ENCODE peak calls at places on chromosomes 16 and 17, in six cellular contexts. One of them, this sample, is unnamed.

GRCh38 chr16:55029509-55029908 is 98.8 kb downstream of the IRX5 start:
- DNase-seq in trophoblast cell: no peak
- DNase-seq in mesenchymal stem cell: no peak
- DNase-seq in H1: no peak
- DNase-seq in H9: no peak
- DNase-seq in IMR-90: no peak
- DNase-seq in this sample: no peak

GRCh38 chr17:50953831-50954601 is 87.9 kb upstream of the TOB1 start:
- DNase-seq in H1: no peak
- DNase-seq in mesenchymal stem cell: peak; percentile 89
- DNase-seq in trophoblast cell: peak; percentile 40
- DNase-seq in IMR-90: peak; percentile 82
- DNase-seq in H9: peak; percentile 93
- DNase-seq in this sample: no peak

GRCh38 chr16:65409505-65409904 is 287.6 kb upstream of the CDH11 start:
- DNase-seq in mesenchymal stem cell: no peak
- DNase-seq in H9: no peak
- DNase-seq in trophoblast cell: no peak
- DNase-seq in IMR-90: peak; percentile 59
- DNase-seq in H1: no peak
- DNase-seq in this sample: no peak

GRCh38 chr16:86812363-86812970 is 234.1 kb downstream of the FOXL1 start:
- DNase-seq in H1: no peak
- DNase-seq in H9: no peak
- DNase-seq in mesenchymal stem cell: no peak
- DNase-seq in IMR-90: no peak
- DNase-seq in trophoblast cell: no peak
- DNase-seq in this sample: no peak

GRCh38 chr16:83908798-83909197 is 9.9 kb downstream of the MLYCD start:
- DNase-seq in trophoblast cell: no peak
- DNase-seq in H1: no peak
- DNase-seq in H9: no peak
- DNase-seq in mesenchymal stem cell: no peak
- DNase-seq in IMR-90: no peak
- DNase-seq in this sample: no peak

GRCh38 chr17:80811181-80812105 is 180.2 kb upstream of the CHMP6 start:
- DNase-seq in mesenchymal stem cell: no peak
- DNase-seq in trophoblast cell: no peak
- DNase-seq in IMR-90: no peak
- DNase-seq in H1: no peak
- DNase-seq in H9: peak; percentile 22
- DNase-seq in this sample: no peak

GRCh38 chr17:48393271-48393670 is 36.7 kb downstream of the SKAP1 start:
- DNase-seq in mesenchymal stem cell: no peak
- DNase-seq in IMR-90: no peak
- DNase-seq in H1: no peak
- DNase-seq in trophoblast cell: no peak
- DNase-seq in H9: no peak
- DNase-seq in this sample: no peak

GRCh38 chr16:77674888-77675287 is 47.4 kb upstream of the NUDT7 start:
- DNase-seq in IMR-90: peak; percentile 80
- DNase-seq in H1: no peak
- DNase-seq in H9: no peak
- DNase-seq in trophoblast cell: peak; percentile 84
- DNase-seq in mesenchymal stem cell: peak; percentile 58
- DNase-seq in this sample: no peak

GRCh38 chr17:17229416-17230098 is 7.4 kb downstream of the FLCN start:
- DNase-seq in H9: no peak
- DNase-seq in trophoblast cell: no peak
- DNase-seq in H1: no peak
- DNase-seq in mesenchymal stem cell: no peak
- DNase-seq in IMR-90: no peak
- DNase-seq in this sample: no peak

GRCh38 chr16:23061669-23062068 is 87.6 kb downstream of the USP31 start:
- DNase-seq in trophoblast cell: peak; percentile 17
- DNase-seq in mesenchymal stem cell: no peak
- DNase-seq in H1: no peak
- DNase-seq in H9: no peak
- DNase-seq in IMR-90: peak; percentile 43
- DNase-seq in this sample: no peak

GRCh38 chr17:5897320-5897911 is 172.8 kb upstream of the WSCD1 start:
- DNase-seq in H9: peak; percentile 79
- DNase-seq in mesenchymal stem cell: no peak
- DNase-seq in IMR-90: no peak
- DNase-seq in trophoblast cell: no peak
- DNase-seq in H1: peak; percentile 49
- DNase-seq in this sample: peak; percentile 33

GRCh38 chr16:85984211-85984880 is 85.4 kb downstream of the IRF8 start:
- DNase-seq in trophoblast cell: no peak
- DNase-seq in mesenchymal stem cell: no peak
- DNase-seq in IMR-90: no peak
- DNase-seq in H9: no peak
- DNase-seq in H1: no peak
- DNase-seq in this sample: no peak

GRCh38 chr16:62392698-62393097 is 356.5 kb upstream of the CDH8 start:
- DNase-seq in H9: peak; percentile 29
- DNase-seq in trophoblast cell: no peak
- DNase-seq in IMR-90: no peak
- DNase-seq in H1: no peak
- DNase-seq in mesenchymal stem cell: no peak
- DNase-seq in this sample: no peak

GRCh38 chr16:2511128-2511785 is 2.5 kb upstream of the ATP6V0C start:
- DNase-seq in IMR-90: peak; percentile 71
- DNase-seq in H9: peak; percentile 57
- DNase-seq in trophoblast cell: no peak
- DNase-seq in H1: no peak
- DNase-seq in mesenchymal stem cell: peak; percentile 78
- DNase-seq in this sample: no peak

GRCh38 chr17:48254896-48255295 is 147.3 kb downstream of the SNX11 start:
- DNase-seq in trophoblast cell: no peak
- DNase-seq in H1: no peak
- DNase-seq in IMR-90: no peak
- DNase-seq in H9: no peak
- DNase-seq in mesenchymal stem cell: peak; percentile 64
- DNase-seq in this sample: no peak

GRCh38 chr17:72101526-72101925 is 19.3 kb upstream of the SOX9 start:
- DNase-seq in mesenchymal stem cell: no peak
- DNase-seq in H1: no peak
- DNase-seq in H9: no peak
- DNase-seq in IMR-90: peak; percentile 47
- DNase-seq in trophoblast cell: no peak
- DNase-seq in this sample: no peak

GRCh38 chr17:82964851-82965341 is 114.5 kb upstream of the METRNL start:
- DNase-seq in trophoblast cell: no peak
- DNase-seq in mesenchymal stem cell: no peak
- DNase-seq in H1: no peak
- DNase-seq in H9: peak; percentile 31
- DNase-seq in IMR-90: no peak
- DNase-seq in this sample: no peak

GRCh38 chr16:85910854-85911247 is 11.9 kb downstream of the IRF8 start:
- DNase-seq in H9: no peak
- DNase-seq in IMR-90: no peak
- DNase-seq in H1: no peak
- DNase-seq in trophoblast cell: no peak
- DNase-seq in mesenchymal stem cell: no peak
- DNase-seq in this sample: no peak

GRCh38 chr17:76199466-76199865 is 40.8 kb downstream of the RNF157 start:
- DNase-seq in H9: no peak
- DNase-seq in trophoblast cell: no peak
- DNase-seq in IMR-90: no peak
- DNase-seq in H1: no peak
- DNase-seq in mesenchymal stem cell: no peak
- DNase-seq in this sample: no peak

DNA sequence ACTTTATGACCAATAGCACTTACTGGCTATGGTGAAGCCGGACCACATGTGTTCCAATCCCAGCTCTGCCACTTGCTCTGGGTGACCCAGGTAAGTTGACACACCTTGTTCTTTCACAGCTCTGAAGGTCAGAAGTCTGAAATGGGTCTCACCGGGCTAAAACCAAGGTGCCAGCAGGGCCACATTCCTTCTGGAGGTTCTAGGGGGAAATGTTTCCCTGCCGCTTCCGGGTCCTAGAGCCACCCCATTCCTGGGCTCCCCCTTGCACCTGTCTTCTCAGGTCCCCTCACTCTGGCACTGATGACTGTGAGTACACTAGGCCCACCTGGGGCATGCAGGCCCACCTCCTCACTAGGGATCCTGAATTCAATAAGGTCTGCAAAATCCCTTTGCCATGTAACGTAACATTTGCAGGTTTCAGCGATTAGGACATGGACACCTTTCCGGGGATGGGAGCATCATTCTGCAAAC is 11.4 kb downstream of the USP7 start:
- DNase-seq in mesenchymal stem cell: no peak
- DNase-seq in H9: no peak
- DNase-seq in IMR-90: no peak
- DNase-seq in H1: no peak
- DNase-seq in trophoblast cell: no peak
- DNase-seq in this sample: no peak
- H3K4me1 ChIP-seq in mesenchymal stem cell: peaks cover 36% of the 10 kb centered on the region
- H3K4me1 ChIP-seq in H9: peaks cover 17% of the 10 kb centered on the region
- H3K4me1 ChIP-seq in IMR-90: peaks cover 23% of the 10 kb centered on the region
- H3K4me1 ChIP-seq in H1: peaks cover 18% of the 10 kb centered on the region
- H3K4me1 ChIP-seq in trophoblast cell: peaks cover 22% of the 10 kb centered on the region
- H3K4me1 ChIP-seq in this sample: peaks cover 18% of the 10 kb centered on the region

GRCh38 chr17:8289103-8289397 is 580 bp downstream of the RANGRF start:
- DNase-seq in IMR-90: no peak
- DNase-seq in trophoblast cell: no peak
- DNase-seq in mesenchymal stem cell: no peak
- DNase-seq in H9: peak; percentile 82
- DNase-seq in H1: no peak
- DNase-seq in this sample: no peak

GRCh38 chr17:8290043-8290442 is 1.6 kb downstream of the RANGRF start:
- DNase-seq in H1: no peak
- DNase-seq in trophoblast cell: no peak
- DNase-seq in H9: no peak
- DNase-seq in IMR-90: peak; percentile 34
- DNase-seq in mesenchymal stem cell: no peak
- DNase-seq in this sample: no peak

GRCh38 chr17:8294814-8295316 is 335 bp downstream of the SLC25A35 start:
- DNase-seq in IMR-90: no peak
- DNase-seq in mesenchymal stem cell: no peak
- DNase-seq in H1: no peak
- DNase-seq in trophoblast cell: no peak
- DNase-seq in H9: no peak
- DNase-seq in this sample: no peak

GRCh38 chr17:8292639-8293395 is 2.4 kb downstream of the SLC25A35 start:
- DNase-seq in H1: no peak
- DNase-seq in mesenchymal stem cell: peak; percentile 16
- DNase-seq in trophoblast cell: peak; percentile 18
- DNase-seq in IMR-90: no peak
- DNase-seq in H9: no peak
- DNase-seq in this sample: no peak

DNA sequence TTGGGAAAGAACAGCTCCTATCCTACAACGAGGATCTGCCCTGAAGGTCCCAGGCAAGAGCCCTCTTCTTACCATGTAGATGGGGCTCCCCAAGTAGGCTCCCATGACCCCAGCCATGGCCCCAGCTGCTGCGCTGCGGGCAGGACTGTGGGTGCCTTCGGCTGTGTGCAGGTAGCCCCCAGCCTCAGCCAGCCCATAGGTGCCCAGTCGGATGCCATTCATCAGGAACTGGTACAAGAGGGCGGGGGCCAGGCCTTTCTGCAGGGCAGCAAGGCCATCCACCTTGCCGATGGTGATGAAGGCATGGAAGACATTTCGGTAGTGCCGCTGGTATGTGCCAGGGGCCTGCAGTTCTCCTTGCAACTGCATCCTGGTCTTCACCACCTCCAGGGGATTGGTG is 839 bp downstream of the SLC25A35 start:
- DNase-seq in H9: no peak
- DNase-seq in trophoblast cell: no peak
- DNase-seq in IMR-90: no peak
- DNase-seq in mesenchymal stem cell: no peak
- DNase-seq in H1: no peak
- DNase-seq in this sample: no peak
- H2AFZ ChIP-seq in H9: no peak overlapping the region
- H2AFZ ChIP-seq in trophoblast cell: no peak overlapping the region
- H2AFZ ChIP-seq in IMR-90: peak overlapping the region; percentile 99
- H2AFZ ChIP-seq in mesenchymal stem cell: no peak overlapping the region
- H2AFZ ChIP-seq in H1: no peak overlapping the region
- H2AFZ ChIP-seq in this sample: peak overlapping the region; percentile 97

GRCh38 chr17:32356378-32356743 is 6.4 kb downstream of the ZNF207 start:
- DNase-seq in H1: no peak
- DNase-seq in mesenchymal stem cell: no peak
- DNase-seq in H9: no peak
- DNase-seq in trophoblast cell: no peak
- DNase-seq in IMR-90: no peak
- DNase-seq in this sample: no peak

GRCh38 chr17:32355649-32356377 is 5.9 kb downstream of the ZNF207 start:
- DNase-seq in trophoblast cell: peak; percentile 45
- DNase-seq in H1: no peak
- DNase-seq in IMR-90: no peak
- DNase-seq in mesenchymal stem cell: no peak
- DNase-seq in H9: no peak
- DNase-seq in this sample: no peak

GRCh38 chr17:32357615-32358014 is 7.7 kb downstream of the ZNF207 start:
- DNase-seq in mesenchymal stem cell: no peak
- DNase-seq in IMR-90: no peak
- DNase-seq in H1: no peak
- DNase-seq in trophoblast cell: no peak
- DNase-seq in H9: no peak
- DNase-seq in this sample: no peak

GRCh38 chr17:32361270-32361669 is 11.3 kb downstream of the ZNF207 start:
- DNase-seq in IMR-90: no peak
- DNase-seq in H1: no peak
- DNase-seq in trophoblast cell: no peak
- DNase-seq in H9: no peak
- DNase-seq in mesenchymal stem cell: no peak
- DNase-seq in this sample: no peak

GRCh38 chr17:32356750-32357149 is 6.8 kb downstream of the ZNF207 start:
- DNase-seq in trophoblast cell: peak; percentile 71
- DNase-seq in IMR-90: no peak
- DNase-seq in H9: no peak
- DNase-seq in mesenchymal stem cell: no peak
- DNase-seq in H1: no peak
- DNase-seq in this sample: no peak
- H3K23ac ChIP-seq in trophoblast cell: no peak overlapping the region
- H3K23ac ChIP-seq in IMR-90: no peak overlapping the region
- H3K23ac ChIP-seq in H9: no peak overlapping the region
- H3K23ac ChIP-seq in mesenchymal stem cell: no peak overlapping the region
- H3K23ac ChIP-seq in H1: no peak overlapping the region
- H3K23ac ChIP-seq in this sample: no peak overlapping the region

DNA sequence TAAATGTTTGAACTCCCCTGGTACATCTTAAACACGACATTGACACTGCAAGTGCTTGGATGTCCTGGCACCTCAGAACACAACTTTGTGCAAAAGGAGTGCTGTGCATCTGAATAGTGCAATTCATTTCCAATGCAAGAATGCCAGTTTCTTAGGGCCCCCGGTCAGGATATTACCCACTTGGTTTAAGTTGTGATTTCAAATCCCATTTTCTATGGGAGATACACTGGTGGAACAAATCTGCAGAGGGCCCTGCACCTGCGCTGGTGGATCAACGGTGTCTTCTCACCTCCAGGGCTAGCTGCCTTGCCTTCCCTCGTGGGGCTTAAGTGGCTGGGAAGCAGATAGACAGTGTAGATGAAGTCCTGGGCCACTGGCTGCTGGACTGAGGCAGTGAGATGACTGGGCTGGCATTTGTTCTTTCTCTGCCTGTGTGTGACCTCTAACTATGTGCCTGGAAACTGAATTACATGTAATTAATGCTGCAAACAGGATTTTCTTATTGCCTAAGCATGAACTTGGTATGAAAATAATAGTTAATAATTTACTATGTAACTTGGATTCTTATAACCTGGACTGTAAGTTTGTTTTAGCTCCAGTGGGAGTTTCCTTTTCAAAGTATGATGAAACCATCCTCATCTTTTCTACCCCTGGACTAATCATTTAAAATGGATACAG is 20.9 kb downstream of the HAPSTR1 start:
- DNase-seq in H1: no peak
- DNase-seq in IMR-90: no peak
- DNase-seq in trophoblast cell: no peak
- DNase-seq in mesenchymal stem cell: no peak
- DNase-seq in H9: no peak
- DNase-seq in this sample: no peak
- H3K4me1 ChIP-seq in H1: peaks cover 3% of the 10 kb centered on the region
- H3K4me1 ChIP-seq in IMR-90: peaks cover 29% of the 10 kb centered on the region
- H3K4me1 ChIP-seq in trophoblast cell: peaks cover 22% of the 10 kb centered on the region
- H3K4me1 ChIP-seq in mesenchymal stem cell: peaks cover 15% of the 10 kb centered on the region
- H3K4me1 ChIP-seq in H9: peaks cover 11% of the 10 kb centered on the region
- H3K4me1 ChIP-seq in this sample: no peaks in the 10 kb centered on the region